ENCODE peak calls at places on chromosome 13, in five cellular contexts. Y, Z, Q, S and W are unnamed samples.

GRCh38 chr13:98396071-98396710 is 180.7 kb downstream of the STK24 start:
- DNase-seq in Y (no peak), Z (no peak), Q (no peak), S (no peak), W (no peak)

GRCh38 chr13:94209110-94209509 is 270.4 kb downstream of the DCT start:
- DNase-seq in Y (no peak), Z (no peak), Q (no peak), S (no peak), W (no peak)

GRCh38 chr13:73440296-73440895 is 381.6 kb downstream of the KLF5 start:
- DNase-seq in Y (no peak), Z (no peak), Q (peak; percentile 16), S (no peak), W (peak; percentile 41)

GRCh38 chr13:99022953-99023352 is 45.1 kb upstream of the DOCK9 start:
- DNase-seq in Y (no peak), Z (no peak), Q (peak; percentile 42), S (no peak), W (no peak)

GRCh38 chr13:66087149-66087780 is 1142.9 kb downstream of the PCDH9 start:
- DNase-seq in Y (no peak), Z (no peak), Q (peak; percentile 66), S (no peak), W (no peak)

GRCh38 chr13:106472621-106473020 is 62.8 kb downstream of the EFNB2 start:
- DNase-seq in Y (no peak), Z (no peak), Q (no peak), S (no peak), W (no peak)

GRCh38 chr13:43990021-43990420 is 110.3 kb downstream of the LACC1 start:
- DNase-seq in Y (no peak), Z (no peak), Q (no peak), S (no peak), W (no peak)

GRCh38 chr13:46571189-46571901 is 18.4 kb downstream of the LRCH1 start:
- DNase-seq in Y (no peak), Z (peak; percentile 71), Q (peak; percentile 72), S (no peak), W (no peak)

GRCh38 chr13:110340812-110341444 is 33.8 kb downstream of the COL4A2 start:
- DNase-seq in Y (peak; percentile 80), Z (peak; percentile 99), Q (peak; percentile 13), S (no peak), W (peak; percentile 54)

GRCh38 chr13:25973085-25973484 is 78.7 kb downstream of the SHISA2 start:
- DNase-seq in Y (peak; percentile 14), Z (no peak), Q (no peak), S (no peak), W (no peak)

GRCh38 chr13:21000647-21001046 is 60.7 kb downstream of the LATS2 start:
- DNase-seq in Y (no peak), Z (no peak), Q (no peak), S (no peak), W (no peak)

GRCh38 chr13:40981361-40981760 is 37.8 kb downstream of the ELF1 start:
- DNase-seq in Y (no peak), Z (no peak), Q (peak; percentile 47), S (no peak), W (no peak)

GRCh38 chr13:43267916-43268315 is 244.5 kb downstream of the DNAJC15 start:
- DNase-seq in Y (no peak), Z (no peak), Q (no peak), S (no peak), W (no peak)

GRCh38 chr13:99812611-99813010 is 159.0 kb downstream of the ZIC5 start:
- DNase-seq in Y (no peak), Z (no peak), Q (peak; percentile 3), S (peak; percentile 20), W (no peak)

GRCh38 chr13:41064493-41064892 is 3.2 kb downstream of the WBP4 start:
- DNase-seq in Y (no peak), Z (no peak), Q (peak; percentile 79), S (peak; percentile 39), W (no peak)

GRCh38 chr13:38687246-38688229 is 661 bp downstream of the FREM2 start:
- DNase-seq in Y (no peak), Z (no peak), Q (no peak), S (no peak), W (no peak)

GRCh38 chr13:48233886-48234488 is 981 bp downstream of the ITM2B start:
- DNase-seq in Y (no peak), Z (no peak), Q (peak; percentile 78), S (no peak), W (no peak)

GRCh38 chr13:54194233-54195024 is 1165.8 kb downstream of the OLFM4 start:
- DNase-seq in Y (no peak), Z (no peak), Q (no peak), S (no peak), W (no peak)

GRCh38 chr13:39415403-39415802 is 187.6 kb downstream of the LHFPL6 start:
- DNase-seq in Y (peak; percentile 41), Z (peak; percentile 73), Q (peak; percentile 72), S (no peak), W (peak; percentile 20)

GRCh38 chr13:42458193-42458592 is 115.8 kb upstream of the TNFSF11 start:
- DNase-seq in Y (no peak), Z (no peak), Q (no peak), S (no peak), W (no peak)

GRCh38 chr13:99386495-99386894 is 79.3 kb upstream of the GPR183 start:
- DNase-seq in Y (no peak), Z (peak; percentile 50), Q (no peak), S (no peak), W (no peak)

GRCh38 chr13:60691268-60691667 is 294.2 kb downstream of the TDRD3 start:
- DNase-seq in Y (no peak), Z (no peak), Q (no peak), S (no peak), W (no peak)

GRCh38 chr13:110306960-110307696 is at the start of the genes COL4A1 and COL4A2:
- DNase-seq in Y (peak; percentile 83), Z (peak; percentile 88), Q (peak; percentile 43), S (no peak), W (peak; percentile 54)

GRCh38 chr13:99686157-99686572 is 184.9 kb downstream of the TM9SF2 start:
- DNase-seq in Y (no peak), Z (no peak), Q (peak; percentile 4), S (no peak), W (peak; percentile 62)

GRCh38 chr13:40673414-40673813 is 7.0 kb upstream of the FOXO1 start:
- DNase-seq in Y (no peak), Z (no peak), Q (no peak), S (no peak), W (no peak)

DNA sequence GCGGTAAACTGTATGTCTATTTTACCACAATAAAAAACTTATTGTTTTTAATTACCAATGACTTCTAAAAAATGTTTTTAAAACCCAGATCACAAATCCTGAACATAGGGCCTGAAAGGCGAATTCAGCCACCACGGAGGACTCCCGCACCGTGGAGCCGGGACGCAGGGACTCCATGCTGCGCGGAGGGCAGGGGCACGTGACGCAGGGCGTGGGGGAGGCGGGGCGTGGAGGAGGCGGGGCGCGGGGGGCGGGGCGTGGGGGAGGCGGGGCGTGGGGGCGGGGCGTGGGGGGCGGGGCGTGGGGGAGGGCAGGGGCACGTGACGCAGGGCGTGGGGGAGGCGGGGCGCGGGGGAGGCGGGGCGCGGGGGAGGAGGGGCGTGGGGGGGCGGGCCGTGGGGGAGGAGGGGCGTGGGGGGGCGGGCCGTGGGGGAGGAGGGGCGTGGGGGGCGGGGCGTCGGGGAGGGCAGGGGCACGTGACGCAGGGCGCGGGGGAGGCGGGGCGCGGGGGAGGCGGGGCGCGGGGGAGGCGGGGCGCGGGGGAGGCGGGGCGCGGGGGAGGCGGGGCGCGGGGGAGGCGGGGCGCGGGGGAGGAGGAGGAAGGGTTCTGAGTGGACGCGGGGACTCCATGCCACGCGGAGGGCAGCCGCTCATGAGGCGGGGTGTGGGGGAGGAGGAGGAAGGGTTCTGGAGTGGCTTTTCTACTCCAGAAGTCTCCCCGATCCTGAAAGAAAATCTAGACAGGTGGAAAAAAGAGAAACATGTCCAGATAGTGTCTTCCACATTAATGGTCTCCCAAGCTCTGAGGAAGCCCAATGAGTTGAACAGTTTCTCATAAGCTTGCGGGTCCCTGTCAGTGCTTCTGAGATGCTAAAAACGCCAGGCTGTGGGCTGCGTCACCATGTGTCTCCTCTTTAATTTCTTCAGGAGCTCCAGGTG is 4.4 kb upstream of the PROZ start:
- DNase-seq in Y (peak; percentile 83), Z (peak; percentile 88), Q (peak; percentile 66), S (no peak), W (peak; percentile 88)
- H3K4me3 ChIP-seq in Y (peak overlapping the region; percentile 68), Z (peak overlapping the region; percentile 63), Q (peak overlapping the region; percentile 48), S (peak overlapping the region; percentile 35), W (peak overlapping the region; percentile 34)

GRCh38 chr13:112575680-112576079 is 12.3 kb downstream of the TUBGCP3 start:
- DNase-seq in Y (no peak), Z (no peak), Q (peak; percentile 64), S (no peak), W (no peak)
- TF ChIP-seq CTCF in Y (no peak), Z (no peak), Q (peak; percentile 30), S (no peak), W (no peak)

GRCh38 chr13:30464496-30465351 is 1.0 kb downstream of the HMGB1 start:
- DNase-seq in Y (peak; percentile 78), Z (peak; percentile 84), Q (peak; percentile 80), S (no peak), W (peak; percentile 77)

GRCh38 chr13:30463820-30464495 is 1.8 kb downstream of the HMGB1 start:
- DNase-seq in Y (no peak), Z (peak; percentile 78), Q (peak; percentile 56), S (no peak), W (peak; percentile 60)

GRCh38 chr13:30466358-30466714 is 600 bp upstream of the HMGB1 start:
- DNase-seq in Y (no peak), Z (no peak), Q (no peak), S (no peak), W (no peak)

GRCh38 chr13:30465541-30466357 is at the start of gene HMGB1:
- DNase-seq in Y (peak; percentile 98), Z (peak; percentile 99), Q (peak; percentile 99), S (peak; percentile 94), W (peak; percentile 99)

DNA sequence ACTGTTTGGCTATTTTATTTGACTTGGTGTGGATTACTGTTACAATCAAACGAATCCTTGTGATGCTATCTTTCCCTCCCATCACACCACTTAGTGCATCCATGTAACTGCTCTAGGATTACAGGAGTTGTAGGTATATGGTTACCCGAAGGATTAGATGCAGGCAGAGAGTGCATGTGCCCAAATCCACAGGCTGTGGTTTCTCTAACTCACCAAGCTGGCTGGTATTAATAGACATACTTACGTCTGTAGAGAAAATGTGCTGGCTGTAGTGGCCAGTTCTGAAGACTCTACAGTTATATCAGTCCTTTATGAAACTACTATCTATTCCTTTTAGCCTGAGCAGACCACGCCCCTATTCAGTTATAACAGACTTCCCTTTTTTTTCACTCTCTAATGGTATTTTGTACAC is 1.1 kb upstream of the HMGB1 start:
- DNase-seq in Y (no peak), Z (no peak), Q (no peak), S (no peak), W (no peak)
- H3K4me3 ChIP-seq in Y (no peak overlapping the region), Z (no peak overlapping the region), Q (no peak overlapping the region), S (no peak overlapping the region), W (no peak overlapping the region)

GRCh38 chr13:102400619-102401125 is 1.2 kb downstream of the FGF14 start:
- DNase-seq in Y (peak; percentile 29), Z (peak; percentile 67), Q (peak; percentile 3), S (no peak), W (no peak)

GRCh38 chr13:102402292-102402691 is 444 bp upstream of the FGF14 start:
- DNase-seq in Y (peak; percentile 25), Z (peak; percentile 65), Q (peak; percentile 5), S (no peak), W (no peak)

GRCh38 chr13:102401755-102402154 is at the start of gene FGF14:
- DNase-seq in Y (no peak), Z (no peak), Q (no peak), S (no peak), W (no peak)

GRCh38 chr13:102401305-102401704 is 543 bp downstream of the FGF14 start:
- DNase-seq in Y (no peak), Z (no peak), Q (peak; percentile 5), S (no peak), W (no peak)

GRCh38 chr13:102399791-102400618 is 1.8 kb downstream of the FGF14 start:
- DNase-seq in Y (peak; percentile 22), Z (no peak), Q (no peak), S (no peak), W (no peak)
- TF ChIP-seq CTCF in Y (peak; percentile 4), Z (peak; percentile 11), Q (no peak), S (peak; percentile 9), W (no peak)